ENCODE peak calls at places on chromosome 18, in four cellular contexts. Y is upper lobe of right lung, T is psoas muscle, L is upper lobe of left lung. C is an unnamed sample.

GRCh38 chr18:48295586-48296311 is 113.4 kb downstream of the ZBTB7C start:
- DNase-seq in T (no peak), Y (peak; percentile 43), L (peak; percentile 58), C (no peak)

GRCh38 chr18:79742076-79742475 is 55.7 kb upstream of the KCNG2 start:
- DNase-seq in T (no peak), Y (peak; percentile 25), L (no peak), C (no peak)

GRCh38 chr18:41537666-41538065 is 417.4 kb upstream of the PIK3C3 start:
- DNase-seq in T (no peak), L (no peak), Y (no peak), C (no peak)

GRCh38 chr18:2512059-2512458 is 59.2 kb downstream of the METTL4 start:
- DNase-seq in Y (no peak), L (no peak), T (no peak), C (no peak)

GRCh38 chr18:48801728-48802542 is 148.8 kb downstream of the SMAD7 start:
- DNase-seq in T (no peak), Y (peak; percentile 54), L (no peak), C (peak; percentile 55)

GRCh38 chr18:56307771-56308170 is 330.6 kb downstream of the TXNL1 start:
- DNase-seq in T (no peak), L (no peak), Y (no peak), C (no peak)

GRCh38 chr18:48800877-48801727 is 149.7 kb downstream of the SMAD7 start:
- DNase-seq in Y (peak; percentile 34), L (no peak), T (no peak), C (peak; percentile 48)

GRCh38 chr18:40249390-40250080 is 1705.5 kb upstream of the PIK3C3 start:
- DNase-seq in L (no peak), T (no peak), Y (no peak), C (no peak)

GRCh38 chr18:9135912-9136314 is 668 bp upstream of the ANKRD12 start:
- DNase-seq in Y (no peak), L (peak; percentile 93), T (no peak), C (no peak)

GRCh38 chr18:23354625-23355024 is 98.5 kb upstream of the RIOK3 start:
- DNase-seq in Y (no peak), T (no peak), L (no peak), C (no peak)

GRCh38 chr18:44067201-44067600 is 613.5 kb upstream of the SETBP1 start:
- DNase-seq in Y (no peak), L (no peak), T (no peak), C (no peak)

GRCh38 chr18:50775207-50775606 is 44.6 kb downstream of the MRO start:
- DNase-seq in T (no peak), Y (no peak), L (no peak), C (no peak)

DNA sequence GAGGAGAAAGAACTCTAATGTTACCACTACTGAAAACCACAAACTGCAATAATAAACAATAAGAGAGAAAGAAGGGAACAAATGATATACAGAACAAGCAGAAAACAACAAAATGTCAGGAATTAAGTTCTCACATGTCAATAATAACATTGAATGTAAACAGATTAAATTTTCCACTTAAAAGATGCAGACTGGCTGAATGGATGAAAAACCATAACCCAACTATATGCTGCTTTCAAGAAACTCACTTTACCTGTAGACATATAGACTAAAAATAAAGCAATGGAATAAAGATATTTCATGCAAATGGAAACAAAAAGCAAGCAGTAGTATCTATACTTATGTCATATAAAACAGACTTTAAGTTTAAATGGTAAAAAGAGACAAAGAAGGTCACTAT is 50.4 kb downstream of the MRO start:
- DNase-seq in T (no peak), L (no peak), Y (no peak), C (no peak)
- H3K4me3 ChIP-seq in T (no peak overlapping the region), L (no peak overlapping the region), Y (no peak overlapping the region), C (no peak overlapping the region)

DNA sequence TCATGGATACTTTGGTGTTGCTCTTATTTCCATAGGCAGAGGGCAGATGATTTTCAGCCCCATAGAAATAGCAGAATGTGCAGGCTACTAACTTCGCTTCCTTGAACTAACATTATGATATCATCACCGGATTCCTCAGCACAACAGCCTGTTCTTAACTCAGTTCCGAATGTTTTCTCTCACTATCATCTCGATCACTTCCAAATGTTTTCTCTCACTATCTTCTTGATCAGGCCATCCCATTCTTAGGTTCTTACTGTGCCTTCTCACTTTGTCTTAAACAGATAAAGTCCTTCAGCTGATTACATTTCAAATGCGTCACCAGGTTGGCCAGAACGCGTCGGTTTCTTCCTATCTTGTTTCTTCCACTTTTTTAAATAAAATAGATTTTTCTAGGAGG is 11.4 kb upstream of the MBD2 start:
- DNase-seq in T (no peak), Y (no peak), L (no peak), C (no peak)
- H3K4me1 ChIP-seq in T (peaks cover 6% of the 10 kb centered on the region), Y (peaks cover 10% of the 10 kb centered on the region), L (peaks cover 3% of the 10 kb centered on the region), C (no peaks in the 10 kb centered on the region)

GRCh38 chr18:50169149-50169548 is 25.8 kb downstream of the MYO5B start:
- DNase-seq in T (no peak), L (no peak), Y (no peak), C (no peak)

GRCh38 chr18:50172367-50172766 is 22.6 kb downstream of the MYO5B start:
- DNase-seq in Y (no peak), T (no peak), L (no peak), C (no peak)

DNA sequence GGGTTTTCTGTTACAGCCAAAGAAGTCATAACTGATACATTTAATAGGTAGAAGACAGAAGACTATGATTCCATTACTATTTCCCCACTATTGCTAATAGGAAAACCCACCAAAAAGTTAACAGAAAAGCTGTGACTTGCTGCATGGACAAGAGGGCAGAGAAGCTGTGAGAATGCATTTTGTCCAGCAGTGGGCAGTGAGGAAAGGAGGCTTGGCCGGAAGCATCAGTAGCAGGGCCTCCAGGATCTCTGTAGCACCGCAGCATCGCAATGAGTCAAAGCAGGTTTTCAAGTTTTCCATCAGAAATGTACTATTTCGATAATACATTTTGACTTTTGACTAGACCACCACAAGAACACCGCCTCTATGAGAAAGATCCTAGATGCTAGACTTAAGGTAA is 24.9 kb downstream of the MYO5B start:
- DNase-seq in L (no peak), Y (no peak), T (no peak), C (no peak)
- H3K9me3 ChIP-seq in L (no peaks in the 10 kb centered on the region), Y (no peaks in the 10 kb centered on the region), T (no peaks in the 10 kb centered on the region), C (no peaks in the 10 kb centered on the region)

GRCh38 chr18:45670281-45670962 is 53.6 kb upstream of the SLC14A1 start:
- DNase-seq in T (peak; percentile 28), L (no peak), Y (no peak), C (no peak)
- H3K4me3 ChIP-seq in T (no peak overlapping the region), L (no peak overlapping the region), Y (no peak overlapping the region), C (no peak overlapping the region)

GRCh38 chr18:13380671-13381070 is 162.1 kb downstream of the LDLRAD4 start:
- DNase-seq in T (no peak), L (no peak), Y (no peak), C (no peak)
- H3K4me1 ChIP-seq in T (peaks cover 56% of the 10 kb centered on the region), L (peaks cover 37% of the 10 kb centered on the region), Y (peaks cover 19% of the 10 kb centered on the region), C (peaks cover 17% of the 10 kb centered on the region)

DNA sequence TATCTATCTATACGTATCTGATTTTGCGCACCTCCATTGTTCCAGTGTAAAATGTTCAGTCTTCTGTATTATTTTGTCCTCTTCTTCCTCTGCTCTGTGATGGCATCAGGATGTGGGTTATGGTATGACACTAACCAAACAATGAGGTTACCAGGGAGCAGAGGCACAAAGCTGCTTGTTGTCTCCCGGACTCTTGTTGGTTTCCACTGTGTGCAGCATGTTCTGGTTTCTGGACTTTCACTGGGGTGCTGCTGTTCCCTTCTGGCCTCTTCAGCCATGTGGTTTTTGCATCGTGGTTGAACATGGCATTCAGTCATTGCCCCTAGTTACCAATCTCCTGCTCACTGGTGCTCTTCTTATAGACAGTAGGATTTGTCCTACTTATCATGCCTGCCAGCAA is 665.9 kb downstream of the CBLN2 start:
- DNase-seq in T (no peak), L (no peak), Y (no peak), C (no peak)
- H3K9me3 ChIP-seq in T (no peaks in the 10 kb centered on the region), L (no peaks in the 10 kb centered on the region), Y (no peaks in the 10 kb centered on the region), C (no peaks in the 10 kb centered on the region)

GRCh38 chr18:37254973-37255372 is 310.6 kb downstream of the CELF4 start:
- DNase-seq in L (no peak), Y (peak; percentile 9), T (no peak), C (no peak)

GRCh38 chr18:37252342-37252741 is 313.3 kb downstream of the CELF4 start:
- DNase-seq in Y (peak; percentile 36), L (no peak), T (no peak), C (no peak)

GRCh38 chr18:37253424-37254255 is 312.0 kb downstream of the CELF4 start:
- DNase-seq in T (no peak), Y (peak; percentile 70), L (peak; percentile 88), C (no peak)

GRCh38 chr18:37252854-37253396 is 312.7 kb downstream of the CELF4 start:
- DNase-seq in L (no peak), T (no peak), Y (peak; percentile 15), C (no peak)

DNA sequence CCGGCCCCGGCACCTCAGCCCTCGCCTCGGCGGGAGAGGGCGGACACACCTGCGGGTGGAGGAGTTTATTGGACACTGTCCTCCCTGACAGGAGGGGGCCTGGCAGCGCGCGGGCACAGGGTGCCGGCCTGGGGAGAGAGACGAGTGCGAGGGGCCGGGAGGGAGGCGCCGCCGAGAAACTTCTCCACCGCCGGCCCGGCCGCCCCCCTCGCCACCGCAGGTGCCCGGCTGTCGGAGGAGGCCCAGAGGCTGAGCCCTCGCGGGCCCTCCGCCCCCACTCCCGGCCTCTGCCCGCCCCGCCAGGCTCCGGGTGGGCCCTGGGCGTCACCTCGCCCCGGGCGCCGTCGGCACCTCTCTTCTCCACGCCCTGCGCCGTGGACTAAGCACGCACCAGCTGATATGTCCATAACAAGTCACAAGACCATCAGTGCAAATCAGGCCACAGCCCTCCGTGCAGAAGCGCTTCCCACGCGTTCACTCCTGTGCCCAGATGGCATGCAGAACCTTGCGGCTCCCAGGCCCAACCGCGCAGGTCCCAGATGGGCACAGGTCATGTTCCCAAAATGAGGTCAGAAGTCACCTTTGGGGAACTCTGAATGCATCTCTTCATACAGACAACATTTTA is 311.2 kb downstream of the CELF4 start:
- DNase-seq in L (no peak), T (no peak), Y (peak; percentile 65), C (no peak)
- H3K4me3 ChIP-seq in L (peak overlapping the region; percentile 56), T (peak overlapping the region; percentile 62), Y (peak overlapping the region; percentile 39), C (peak overlapping the region; percentile 17)

GRCh38 chr18:63154350-63155152 is 165.0 kb downstream of the BCL2 start:
- DNase-seq in T (no peak), L (no peak), Y (no peak), C (no peak)

GRCh38 chr18:63152096-63152495 is 167.5 kb downstream of the BCL2 start:
- DNase-seq in T (no peak), Y (no peak), L (no peak), C (no peak)

GRCh38 chr18:63150326-63150725 is 169.2 kb downstream of the BCL2 start:
- DNase-seq in Y (no peak), L (no peak), T (no peak), C (no peak)

GRCh38 chr18:63150942-63151421 is 168.6 kb downstream of the BCL2 start:
- DNase-seq in T (no peak), L (no peak), Y (no peak), C (no peak)

DNA sequence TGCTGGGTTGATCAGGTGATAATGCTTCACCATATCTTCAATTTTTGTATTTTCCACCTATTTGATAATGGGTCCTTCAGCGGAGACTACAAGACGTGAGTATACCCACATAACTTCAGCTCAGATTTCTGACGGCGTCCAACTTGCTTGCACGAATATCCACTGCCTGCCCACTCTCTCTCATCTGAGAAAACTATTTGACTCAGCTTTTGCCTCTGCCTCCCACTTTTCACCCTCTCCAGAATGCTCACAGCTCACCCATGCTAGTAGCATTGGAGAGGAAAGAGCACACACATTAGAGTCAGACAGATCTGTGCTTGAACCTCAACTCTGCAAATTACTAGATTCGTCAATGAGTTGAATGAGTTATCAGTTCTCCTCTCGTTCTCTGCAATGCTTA is 166.8 kb downstream of the BCL2 start:
- DNase-seq in Y (no peak), T (no peak), L (no peak), C (no peak)
- H3K4me1 ChIP-seq in Y (peaks cover 17% of the 10 kb centered on the region), T (peaks cover 46% of the 10 kb centered on the region), L (peaks cover 6% of the 10 kb centered on the region), C (peaks cover 21% of the 10 kb centered on the region)

C was measured in kidney.